ENCODE peak calls at places on chromosomes 13 and 19, in four cellular contexts. H is aorta, W is bronchial epithelial cell, Q is choroid plexus epithelial cell. Y is an unnamed sample.
A peak's percentile ranks its signal among the peaks of the same experiment; 100 is the strongest.

GRCh38 chr13:40597735-40598365 is 68.6 kb downstream of the FOXO1 start:
- DNase-seq in H (no peak), W (peak; percentile 39), Q (no peak), Y (no peak)

GRCh38 chr19:4059493-4059880 is 7.2 kb downstream of the ZBTB7A start:
- DNase-seq in H (peak; percentile 76), W (no peak), Q (no peak), Y (no peak)

GRCh38 chr19:52542984-52543664 is 15.7 kb downstream of the ZNF808 start:
- DNase-seq in H (no peak), W (no peak), Q (peak; percentile 10), Y (peak; percentile 5)

GRCh38 chr13:42041684-42042035 is 6.8 kb upstream of the DGKH start:
- DNase-seq in H (peak; percentile 80), W (peak; percentile 33), Q (peak; percentile 76), Y (no peak)

GRCh38 chr13:111629933-111630332 is 309.5 kb downstream of the TEX29 start:
- DNase-seq in H (no peak), W (no peak), Q (no peak), Y (no peak)

GRCh38 chr19:49503582-49503962 is 7.3 kb downstream of the RPS11 start:
- DNase-seq in H (no peak), W (no peak), Q (no peak), Y (no peak)

GRCh38 chr19:27822336-27822735 is 1390.6 kb downstream of the UQCRFS1 start:
- DNase-seq in H (no peak), W (no peak), Q (no peak), Y (no peak)

GRCh38 chr19:10760268-10760944 is 42.5 kb downstream of the DNM2 start:
- DNase-seq in H (no peak), W (no peak), Q (no peak), Y (peak; percentile 28)

GRCh38 chr19:56245062-56245740 is 27.3 kb upstream of the EDDM13 start:
- DNase-seq in H (no peak), W (peak; percentile 3), Q (no peak), Y (no peak)

GRCh38 chr19:48393196-48393558 is 291 bp upstream of the GRIN2D start:
- DNase-seq in H (no peak), W (no peak), Q (no peak), Y (no peak)

GRCh38 chr19:34580055-34580336 is 97.0 kb downstream of the SCGB2B2 start:
- DNase-seq in H (no peak), W (no peak), Q (no peak), Y (no peak)

GRCh38 chr13:98246538-98247172 is 69.6 kb upstream of the RNF113B start:
- DNase-seq in H (no peak), W (no peak), Q (no peak), Y (no peak)

GRCh38 chr13:104567114-104567513 is 1500.9 kb upstream of the SLC10A2 start:
- DNase-seq in H (no peak), W (no peak), Q (no peak), Y (no peak)

GRCh38 chr13:50809133-50810090 is 34.1 kb downstream of the DLEU7 start:
- DNase-seq in H (no peak), W (no peak), Q (no peak), Y (no peak)

GRCh38 chr19:12969292-12969988 is at the start of gene DAND5:
- DNase-seq in H (peak; percentile 77), W (no peak), Q (no peak), Y (no peak)

GRCh38 chr19:1237027-1237659 is 662 bp downstream of the CBARP start:
- DNase-seq in H (peak; percentile 87), W (no peak), Q (no peak), Y (no peak)

GRCh38 chr13:32737679-32738078 is 151.4 kb downstream of the PDS5B start:
- DNase-seq in H (no peak), W (no peak), Q (no peak), Y (no peak)

GRCh38 chr13:52348081-52348480 is 57.9 kb downstream of the THSD1 start:
- DNase-seq in H (no peak), W (peak; percentile 21), Q (peak; percentile 76), Y (no peak)

GRCh38 chr19:38033658-38034150 is 126.7 kb downstream of the SIPA1L3 start:
- DNase-seq in H (no peak), W (no peak), Q (peak; percentile 76), Y (no peak)

GRCh38 chr19:11230621-11231386 is 8.6 kb upstream of the ANGPTL8 start:
- DNase-seq in H (no peak), W (no peak), Q (no peak), Y (no peak)

GRCh38 chr13:32261567-32261966 is 53.6 kb downstream of the ZAR1L start:
- DNase-seq in H (peak; percentile 77), W (peak; percentile 71), Q (peak; percentile 94), Y (no peak)

GRCh38 chr19:31610036-31610435 is 260.8 kb upstream of the TSHZ3 start:
- DNase-seq in H (no peak), W (no peak), Q (no peak), Y (no peak)

GRCh38 chr13:39474600-39474999 is 128.4 kb downstream of the LHFPL6 start:
- DNase-seq in H (no peak), W (no peak), Q (no peak), Y (no peak)

GRCh38 chr19:47253467-47253881 is 2.9 kb upstream of the CCDC9 start:
- DNase-seq in H (no peak), W (peak; percentile 90), Q (peak; percentile 89), Y (no peak)

GRCh38 chr13:35996360-35996759 is 134.8 kb downstream of the DCLK1 start:
- DNase-seq in H (no peak), W (no peak), Q (no peak), Y (no peak)

GRCh38 chr19:34501339-34502320 is 20.1 kb downstream of the WTIP start:
- DNase-seq in H (peak; percentile 99), W (peak; percentile 83), Q (peak; percentile 95), Y (peak; percentile 64)

GRCh38 chr19:38707512-38708114 is 36.7 kb downstream of the CAPN12 start:
- DNase-seq in H (no peak), W (no peak), Q (peak; percentile 59), Y (no peak)

GRCh38 chr13:27006519-27007161 is 165.0 kb downstream of the USP12 start:
- DNase-seq in H (no peak), W (no peak), Q (peak; percentile 60), Y (no peak)

GRCh38 chr13:94674609-94675348 is 37.6 kb downstream of the SOX21 start:
- DNase-seq in H (no peak), W (peak; percentile 57), Q (peak; percentile 60), Y (peak; percentile 61)

GRCh38 chr19:38617764-38618589 is at the start of gene MAP4K1:
- DNase-seq in H (peak; percentile 76), W (peak; percentile 39), Q (no peak), Y (peak; percentile 70)

GRCh38 chr13:107028751-107029150 is 460.8 kb upstream of the ARGLU1 start:
- DNase-seq in H (no peak), W (no peak), Q (no peak), Y (no peak)

GRCh38 chr13:51797664-51798488 is 6.1 kb downstream of the DHRS12 start:
- DNase-seq in H (no peak), W (peak; percentile 81), Q (peak; percentile 80), Y (peak; percentile 64)

GRCh38 chr13:110592670-110593069 is 22.7 kb upstream of the NAXD start:
- DNase-seq in H (no peak), W (peak; percentile 18), Q (no peak), Y (no peak)

GRCh38 chr13:96988441-96988840 is 5.8 kb downstream of the OXGR1 start:
- DNase-seq in H (no peak), W (no peak), Q (no peak), Y (no peak)

GRCh38 chr13:96982672-96983071 is 11.6 kb downstream of the OXGR1 start:
- DNase-seq in H (no peak), W (peak; percentile 36), Q (peak; percentile 4), Y (peak; percentile 28)

GRCh38 chr13:96984061-96984508 is 10.2 kb downstream of the OXGR1 start:
- DNase-seq in H (no peak), W (peak; percentile 65), Q (peak; percentile 11), Y (peak; percentile 70)
- H3K4me3 ChIP-seq in H (no peak overlapping the region), W (no peak overlapping the region), Q (no peak overlapping the region), Y (peak overlapping the region; percentile 32)

GRCh38 chr13:37067874-37068273 is 8.4 kb upstream of the SUPT20H start:
- DNase-seq in H (no peak), W (no peak), Q (no peak), Y (no peak)
- H3K4me3 ChIP-seq in H (no peak overlapping the region), W (no peak overlapping the region), Q (no peak overlapping the region), Y (no peak overlapping the region)

GRCh38 chr19:23762884-23763711 is 4.4 kb upstream of the ZNF681 start:
- DNase-seq in H (peak; percentile 95), W (peak; percentile 60), Q (peak; percentile 71), Y (no peak)

GRCh38 chr19:23758187-23759074 is at the start of gene ZNF681:
- DNase-seq in H (peak; percentile 93), W (peak; percentile 79), Q (peak; percentile 96), Y (peak; percentile 89)

GRCh38 chr19:23766951-23767350 is 8.3 kb upstream of the ZNF681 start:
- DNase-seq in H (no peak), W (no peak), Q (no peak), Y (no peak)

GRCh38 chr19:23764781-23765180 is 6.1 kb upstream of the ZNF681 start:
- DNase-seq in H (no peak), W (no peak), Q (no peak), Y (no peak)

GRCh38 chr19:23762548-23762883 is 3.8 kb upstream of the ZNF681 start:
- DNase-seq in H (no peak), W (no peak), Q (no peak), Y (no peak)
- H3K4me3 ChIP-seq in H (no peak overlapping the region), W (peak overlapping the region; percentile 63), Q (peak overlapping the region; percentile 89), Y (no peak overlapping the region)

GRCh38 chr19:45322744-45323281 is at the start of gene CKM:
- DNase-seq in H (no peak), W (no peak), Q (no peak), Y (no peak)
- H3K4me3 ChIP-seq in H (no peak within 1 kb of the TSS), W (no peak within 1 kb of the TSS), Q (peak within 1 kb of the TSS; percentile 8), Y (no peak within 1 kb of the TSS)

GRCh38 chr13:79403113-79403512 is 2.9 kb downstream of the RBM26 start:
- DNase-seq in H (no peak), W (no peak), Q (no peak), Y (no peak)
- H3K4me3 ChIP-seq in H (no peak overlapping the region), W (no peak overlapping the region), Q (no peak overlapping the region), Y (no peak overlapping the region)

GRCh38 chr13:112983428-112984196 is 14.6 kb downstream of the MCF2L start:
- DNase-seq in H (no peak), W (no peak), Q (no peak), Y (no peak)
- H3K4me3 ChIP-seq in H (no peak overlapping the region), W (no peak overlapping the region), Q (no peak overlapping the region), Y (no peak overlapping the region)

DNA sequence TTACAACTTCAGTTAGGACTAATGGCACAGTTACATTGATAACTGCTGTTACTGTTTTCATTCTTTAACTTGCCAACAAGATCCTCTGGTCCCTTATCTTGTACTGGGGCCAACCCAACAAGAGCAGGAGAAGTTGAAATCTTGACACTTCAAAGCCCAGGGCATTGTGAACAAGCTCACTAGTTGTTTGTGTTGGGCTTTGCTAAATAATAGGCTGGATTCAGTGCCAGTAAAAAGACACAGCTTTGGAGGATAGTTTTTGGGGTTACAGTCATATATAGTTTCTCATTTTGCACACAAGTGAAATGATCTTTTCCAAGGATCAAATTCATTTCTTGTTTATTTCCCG is 30.3 kb upstream of the LRCH1 start:
- DNase-seq in H (no peak), W (no peak), Q (no peak), Y (no peak)
- H3K4me3 ChIP-seq in H (no peak overlapping the region), W (no peak overlapping the region), Q (no peak overlapping the region), Y (no peak overlapping the region)

Y was measured in Jurkat, Clone E6-1.